ENCODE peak calls at places on chromosomes 5 and 9, in six cellular contexts. One of them, this sample, is unnamed.

GRCh38 chr9:130825051-130825651 is 9.9 kb upstream of the ABL1 start:
- DNase-seq in fibroblast of lung: peak
- DNase-seq in memory B cell: no peak
- DNase-seq in EL: peak
- DNase-seq in T-cell: no peak
- DNase-seq in breast epithelium: no peak
- DNase-seq in this sample: peak

GRCh38 chr5:132479812-132480441 is 10.6 kb downstream of the IRF1 start:
- DNase-seq in fibroblast of lung: no peak
- DNase-seq in memory B cell: no peak
- DNase-seq in EL: no peak
- DNase-seq in T-cell: no peak
- DNase-seq in breast epithelium: no peak
- DNase-seq in this sample: no peak

GRCh38 chr9:114682846-114683245 is 854 bp upstream of the TEX48 start:
- DNase-seq in fibroblast of lung: no peak
- DNase-seq in memory B cell: no peak
- DNase-seq in EL: no peak
- DNase-seq in T-cell: no peak
- DNase-seq in breast epithelium: no peak
- DNase-seq in this sample: no peak

GRCh38 chr9:90421786-90422185 is 220.8 kb downstream of the DIRAS2 start:
- DNase-seq in fibroblast of lung: no peak
- DNase-seq in memory B cell: no peak
- DNase-seq in EL: no peak
- DNase-seq in T-cell: no peak
- DNase-seq in breast epithelium: no peak
- DNase-seq in this sample: no peak

GRCh38 chr9:137046094-137046787 is at the start of gene NPDC1:
- DNase-seq in fibroblast of lung: peak
- DNase-seq in memory B cell: peak
- DNase-seq in EL: peak
- DNase-seq in T-cell: peak
- DNase-seq in breast epithelium: peak
- DNase-seq in this sample: peak

GRCh38 chr5:129857124-129857523 is 47.1 kb upstream of the CHSY3 start:
- DNase-seq in fibroblast of lung: peak
- DNase-seq in memory B cell: no peak
- DNase-seq in EL: no peak
- DNase-seq in T-cell: no peak
- DNase-seq in breast epithelium: no peak
- DNase-seq in this sample: no peak

GRCh38 chr5:124402144-124402581 is 344.3 kb downstream of the ZNF608 start:
- DNase-seq in fibroblast of lung: peak
- DNase-seq in memory B cell: no peak
- DNase-seq in EL: peak
- DNase-seq in T-cell: no peak
- DNase-seq in breast epithelium: no peak
- DNase-seq in this sample: peak

GRCh38 chr9:75892168-75892901 is 1.9 kb downstream of the PCSK5 start:
- DNase-seq in fibroblast of lung: peak
- DNase-seq in memory B cell: no peak
- DNase-seq in EL: no peak
- DNase-seq in T-cell: no peak
- DNase-seq in breast epithelium: no peak
- DNase-seq in this sample: no peak

GRCh38 chr9:70136632-70137031 is 93.0 kb downstream of the MAMDC2 start:
- DNase-seq in fibroblast of lung: peak
- DNase-seq in memory B cell: no peak
- DNase-seq in EL: peak
- DNase-seq in T-cell: no peak
- DNase-seq in breast epithelium: no peak
- DNase-seq in this sample: peak

This sample was measured in NCI-H226.